ENCODE peak calls at places on chromosome X, in ten cellular contexts. K is T-cell, I is memory B cell, C is NCI-H1092 treated with DMSO at 0.1 percent for 48 hours, U is ureter, Z is NCI-H748 treated with DMSO at 0.1 percent for 48 hours, Q is Right ventricle myocardium superior, F is SHP77, T is GM12878, P is suprapubic skin. S is an unnamed sample.

GRCh38 chrX:7131621-7132020 is 15.9 kb upstream of the STS start:
- DNase-seq in Q (no peak), U (peak), Z (no peak), K (no peak), F (no peak), I (no peak), P (no peak), T (no peak), C (no peak), S (no peak)

GRCh38 chrX:67555578-67556203 is 11.9 kb downstream of the AR start:
- DNase-seq in U (no peak), K (no peak), Z (no peak), T (no peak), P (no peak), Q (no peak), C (no peak), I (no peak), F (peak), S (peak)

GRCh38 chrX:38717871-38718270 is 83.4 kb upstream of the MID1IP1 start:
- DNase-seq in U (no peak), Q (no peak), K (no peak), P (no peak), I (no peak), F (no peak), T (no peak), C (no peak), Z (peak), S (no peak)

GRCh38 chrX:48945517-48946348 is 11.7 kb downstream of the OTUD5 start:
- DNase-seq in Q (peak), Z (peak), C (no peak), F (no peak), I (peak), U (peak), T (no peak), K (peak), P (no peak), S (no peak)

GRCh38 chrX:115941388-115941787 is 229.2 kb upstream of the AGTR2 start:
- DNase-seq in T (no peak), Z (no peak), K (no peak), U (no peak), P (no peak), I (no peak), Q (no peak), F (no peak), C (no peak), S (no peak)

GRCh38 chrX:107629533-107629909 is 1.2 kb downstream of the PRPS1 start:
- DNase-seq in Z (no peak), T (no peak), I (no peak), Q (no peak), U (no peak), F (no peak), P (no peak), K (no peak), C (peak), S (no peak)

GRCh38 chrX:40056420-40056819 is 41.3 kb downstream of the BCOR start:
- DNase-seq in P (no peak), I (no peak), K (no peak), C (no peak), U (no peak), F (no peak), Q (no peak), Z (no peak), T (peak), S (no peak)

GRCh38 chrX:108246304-108246954 is 154.9 kb downstream of the ATG4A start:
- DNase-seq in C (no peak), P (no peak), U (no peak), Z (no peak), K (no peak), T (no peak), Q (no peak), F (no peak), I (no peak), S (no peak)

GRCh38 chrX:4315891-4316290 is 602.4 kb upstream of the PRKX start:
- DNase-seq in Z (no peak), T (no peak), I (no peak), F (no peak), P (no peak), C (no peak), Q (no peak), K (no peak), U (no peak), S (no peak)

GRCh38 chrX:13659057-13659456 is 6.1 kb downstream of the TCEANC start:
- DNase-seq in P (no peak), Q (no peak), T (no peak), K (no peak), Z (no peak), U (no peak), F (no peak), I (no peak), C (no peak), S (no peak)

GRCh38 chrX:132737743-132738142 is 220.7 kb downstream of the HS6ST2 start:
- DNase-seq in Z (no peak), I (no peak), K (peak), F (no peak), U (no peak), T (no peak), P (no peak), C (no peak), Q (no peak), S (no peak)

GRCh38 chrX:21989415-21989814 is 42.7 kb upstream of the PHEX start:
- DNase-seq in C (no peak), U (no peak), T (peak), I (peak), Z (no peak), F (no peak), Q (no peak), K (no peak), P (no peak), S (no peak)

GRCh38 chrX:150362599-150363481 is at the start of gene MAMLD1:
- DNase-seq in U (peak), P (peak), C (peak), Q (peak), T (no peak), I (no peak), K (peak), Z (no peak), F (no peak), S (no peak)

GRCh38 chrX:39855748-39856129 is 242.0 kb downstream of the BCOR start:
- DNase-seq in I (peak), K (peak), F (peak), T (peak), P (no peak), Q (no peak), Z (peak), C (no peak), U (no peak), S (peak)

GRCh38 chrX:1244164-1245076 is 24.2 kb upstream of the CSF2RA start:
- DNase-seq in P (no peak), Z (no peak), K (no peak), U (no peak), F (no peak), T (no peak), Q (peak), C (no peak), I (no peak), S (no peak)

GRCh38 chrX:130109429-130110378 is 593 bp downstream of the ELF4 start:
- DNase-seq in Z (no peak), U (no peak), I (no peak), F (no peak), K (no peak), C (peak), T (no peak), P (no peak), Q (peak), S (no peak)

GRCh38 chrX:81301877-81302276 is 100.0 kb downstream of the SH3BGRL start:
- DNase-seq in Z (no peak), I (no peak), F (no peak), P (no peak), C (no peak), K (no peak), Q (no peak), T (no peak), U (no peak), S (no peak)

GRCh38 chrX:43882294-43882681 is at the start of gene MAOB:
- DNase-seq in P (no peak), U (no peak), Q (peak), Z (no peak), F (no peak), I (no peak), T (no peak), C (no peak), K (peak), S (no peak)

GRCh38 chrX:39507617-39508299 is 590.0 kb downstream of the BCOR start:
- DNase-seq in Z (no peak), K (no peak), F (no peak), C (no peak), U (no peak), T (no peak), Q (no peak), I (no peak), P (no peak), S (no peak)

GRCh38 chrX:47745386-47745785 is 86.4 kb upstream of the UXT start:
- DNase-seq in Z (no peak), T (no peak), U (no peak), C (no peak), P (no peak), F (no peak), Q (no peak), I (no peak), K (no peak), S (no peak)

GRCh38 chrX:14873676-14874049 is 442 bp downstream of the MOSPD2 start:
- DNase-seq in I (no peak), K (no peak), U (no peak), Z (no peak), Q (no peak), P (no peak), T (no peak), F (no peak), C (no peak), S (peak)

S was measured in NCI-H2107.